ENCODE peak calls at places on chromosome 16, in ten cellular contexts. One of them, this sample, is unnamed.

GRCh38 chr16:87838643-87839541 is 30.4 kb downstream of the SLC7A5 start:
- DNase-seq in GM13976: no peak
- DNase-seq in HepG2: no peak
- DNase-seq in type B pancreatic cell: no peak
- DNase-seq in K562: no peak
- DNase-seq in AG09319: no peak
- DNase-seq in lower lobe of right lung: no peak
- DNase-seq in mucosa of descending colon: no peak
- DNase-seq in left ventricle myocardium inferior: no peak
- DNase-seq in AG09309: no peak
- DNase-seq in this sample: no peak

GRCh38 chr16:75420987-75421819 is 12.1 kb downstream of the CFDP1 start:
- DNase-seq in type B pancreatic cell: peak
- DNase-seq in GM13976: no peak
- DNase-seq in lower lobe of right lung: peak
- DNase-seq in HepG2: peak
- DNase-seq in AG09309: no peak
- DNase-seq in left ventricle myocardium inferior: peak
- DNase-seq in AG09319: no peak
- DNase-seq in mucosa of descending colon: peak
- DNase-seq in K562: peak
- DNase-seq in this sample: no peak

GRCh38 chr16:558298-559020 is 1.7 kb upstream of the PRR35 start:
- DNase-seq in left ventricle myocardium inferior: peak
- DNase-seq in lower lobe of right lung: no peak
- DNase-seq in type B pancreatic cell: no peak
- DNase-seq in AG09319: no peak
- DNase-seq in GM13976: peak
- DNase-seq in K562: no peak
- DNase-seq in mucosa of descending colon: no peak
- DNase-seq in HepG2: peak
- DNase-seq in AG09309: no peak
- DNase-seq in this sample: no peak

GRCh38 chr16:73418051-73418450 is 370.1 kb upstream of the ZFHX3 start:
- DNase-seq in lower lobe of right lung: no peak
- DNase-seq in left ventricle myocardium inferior: no peak
- DNase-seq in AG09309: no peak
- DNase-seq in type B pancreatic cell: no peak
- DNase-seq in mucosa of descending colon: no peak
- DNase-seq in HepG2: no peak
- DNase-seq in GM13976: no peak
- DNase-seq in K562: no peak
- DNase-seq in AG09319: no peak
- DNase-seq in this sample: no peak

GRCh38 chr16:21638573-21638975 is 13.8 kb downstream of the IGSF6 start:
- DNase-seq in left ventricle myocardium inferior: no peak
- DNase-seq in K562: no peak
- DNase-seq in mucosa of descending colon: no peak
- DNase-seq in AG09309: no peak
- DNase-seq in HepG2: peak
- DNase-seq in type B pancreatic cell: no peak
- DNase-seq in GM13976: peak
- DNase-seq in lower lobe of right lung: no peak
- DNase-seq in AG09319: no peak
- DNase-seq in this sample: no peak

GRCh38 chr16:54957403-54957802 is 26.7 kb downstream of the IRX5 start:
- DNase-seq in left ventricle myocardium inferior: no peak
- DNase-seq in lower lobe of right lung: no peak
- DNase-seq in K562: peak
- DNase-seq in GM13976: peak
- DNase-seq in AG09309: no peak
- DNase-seq in HepG2: peak
- DNase-seq in AG09319: no peak
- DNase-seq in type B pancreatic cell: no peak
- DNase-seq in mucosa of descending colon: peak
- DNase-seq in this sample: no peak

GRCh38 chr16:28974007-28974436 is 556 bp upstream of the SPNS1 start:
- DNase-seq in AG09309: peak
- DNase-seq in HepG2: peak
- DNase-seq in type B pancreatic cell: no peak
- DNase-seq in lower lobe of right lung: peak
- DNase-seq in left ventricle myocardium inferior: peak
- DNase-seq in mucosa of descending colon: peak
- DNase-seq in GM13976: no peak
- DNase-seq in AG09319: peak
- DNase-seq in K562: peak
- DNase-seq in this sample: no peak

GRCh38 chr16:81522141-81522701 is 77.6 kb downstream of the CMIP start:
- DNase-seq in type B pancreatic cell: no peak
- DNase-seq in AG09309: no peak
- DNase-seq in HepG2: no peak
- DNase-seq in lower lobe of right lung: peak
- DNase-seq in GM13976: no peak
- DNase-seq in mucosa of descending colon: no peak
- DNase-seq in left ventricle myocardium inferior: no peak
- DNase-seq in AG09319: no peak
- DNase-seq in K562: peak
- DNase-seq in this sample: peak

GRCh38 chr16:58755989-58756649 is 22.0 kb upstream of the GOT2 start:
- DNase-seq in AG09319: peak
- DNase-seq in type B pancreatic cell: no peak
- DNase-seq in K562: peak
- DNase-seq in GM13976: peak
- DNase-seq in lower lobe of right lung: peak
- DNase-seq in HepG2: peak
- DNase-seq in mucosa of descending colon: peak
- DNase-seq in AG09309: peak
- DNase-seq in left ventricle myocardium inferior: peak
- DNase-seq in this sample: no peak

GRCh38 chr16:4936991-4937781 is at the start of gene PPL:
- DNase-seq in lower lobe of right lung: peak
- DNase-seq in HepG2: peak
- DNase-seq in AG09309: no peak
- DNase-seq in AG09319: no peak
- DNase-seq in GM13976: peak
- DNase-seq in left ventricle myocardium inferior: peak
- DNase-seq in K562: peak
- DNase-seq in type B pancreatic cell: peak
- DNase-seq in mucosa of descending colon: peak
- DNase-seq in this sample: no peak

GRCh38 chr16:49856741-49857330 is 924 bp upstream of the ZNF423 start:
- DNase-seq in AG09309: peak
- DNase-seq in AG09319: peak
- DNase-seq in type B pancreatic cell: peak
- DNase-seq in HepG2: peak
- DNase-seq in lower lobe of right lung: peak
- DNase-seq in K562: peak
- DNase-seq in left ventricle myocardium inferior: peak
- DNase-seq in GM13976: peak
- DNase-seq in mucosa of descending colon: peak
- DNase-seq in this sample: no peak

GRCh38 chr16:49854227-49855203 is 1.4 kb downstream of the ZNF423 start:
- DNase-seq in K562: no peak
- DNase-seq in AG09319: no peak
- DNase-seq in mucosa of descending colon: peak
- DNase-seq in HepG2: no peak
- DNase-seq in lower lobe of right lung: no peak
- DNase-seq in AG09309: no peak
- DNase-seq in GM13976: no peak
- DNase-seq in type B pancreatic cell: no peak
- DNase-seq in left ventricle myocardium inferior: peak
- DNase-seq in this sample: no peak

GRCh38 chr16:49855280-49855821 is 561 bp downstream of the ZNF423 start:
- DNase-seq in GM13976: peak
- DNase-seq in K562: peak
- DNase-seq in left ventricle myocardium inferior: peak
- DNase-seq in AG09309: no peak
- DNase-seq in type B pancreatic cell: peak
- DNase-seq in lower lobe of right lung: peak
- DNase-seq in AG09319: peak
- DNase-seq in mucosa of descending colon: peak
- DNase-seq in HepG2: no peak
- DNase-seq in this sample: no peak

GRCh38 chr16:49857423-49858181 is 1.7 kb upstream of the ZNF423 start:
- DNase-seq in K562: peak
- DNase-seq in lower lobe of right lung: no peak
- DNase-seq in type B pancreatic cell: peak
- DNase-seq in AG09309: no peak
- DNase-seq in HepG2: peak
- DNase-seq in left ventricle myocardium inferior: peak
- DNase-seq in GM13976: peak
- DNase-seq in mucosa of descending colon: peak
- DNase-seq in AG09319: no peak
- DNase-seq in this sample: no peak

DNA sequence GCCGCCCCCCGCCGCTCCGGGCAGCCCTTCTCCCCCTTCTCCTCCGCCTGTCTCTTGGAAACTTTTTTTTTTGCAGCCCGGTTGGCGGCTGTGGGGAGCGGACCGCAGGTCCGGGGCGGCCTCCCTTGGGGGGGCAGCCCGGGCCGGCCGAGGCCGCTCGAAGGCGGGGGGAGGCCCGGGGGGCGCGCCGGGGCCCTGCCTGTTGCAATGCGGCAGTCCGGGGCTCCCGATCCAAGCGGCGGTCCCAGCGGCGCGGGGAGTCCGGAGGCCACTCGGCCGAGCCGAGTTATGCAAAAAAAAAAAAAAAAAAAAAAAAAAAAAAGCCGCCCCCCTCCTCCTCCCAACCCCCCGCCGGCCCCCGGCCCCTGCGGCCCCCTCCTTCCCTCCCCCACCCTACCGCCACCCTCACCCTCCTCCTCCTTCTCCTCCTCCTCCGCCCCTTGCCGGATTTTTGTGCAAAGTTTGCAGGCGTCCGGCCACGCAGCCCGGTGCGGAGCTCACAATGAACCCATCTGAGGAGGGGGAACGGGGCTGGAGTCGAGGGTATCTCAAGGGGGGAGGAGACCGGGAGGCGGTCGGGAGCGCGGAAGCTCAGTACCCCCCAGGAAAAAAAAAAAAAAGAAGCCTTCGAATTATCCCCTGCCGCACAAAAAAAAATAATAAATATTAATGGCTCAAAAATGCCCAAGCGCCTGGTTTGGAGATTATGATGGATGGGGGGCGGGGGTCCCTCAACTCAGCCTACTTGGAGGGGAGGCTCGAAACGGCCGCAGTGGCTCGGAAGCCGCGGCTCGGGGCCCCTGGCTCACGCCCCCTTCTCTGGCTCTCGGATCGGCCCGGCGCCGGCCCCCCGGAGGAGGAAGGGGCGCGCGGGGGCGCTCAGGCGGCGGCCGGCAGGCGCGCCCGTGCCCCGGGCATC is at the start of gene ZNF423:
- DNase-seq in AG09309: no peak
- DNase-seq in K562: no peak
- DNase-seq in lower lobe of right lung: no peak
- DNase-seq in GM13976: no peak
- DNase-seq in left ventricle myocardium inferior: no peak
- DNase-seq in type B pancreatic cell: no peak
- DNase-seq in AG09319: no peak
- DNase-seq in mucosa of descending colon: peak
- DNase-seq in HepG2: no peak
- DNase-seq in this sample: no peak
- TF ChIP-seq CTCF in AG09309: no peak
- TF ChIP-seq CTCF in K562: no peak
- TF ChIP-seq CTCF in lower lobe of right lung: no peak
- TF ChIP-seq CTCF in GM13976: no peak
- TF ChIP-seq CTCF in left ventricle myocardium inferior: no peak
- TF ChIP-seq CTCF in type B pancreatic cell: no peak
- TF ChIP-seq CTCF in AG09319: no peak
- TF ChIP-seq CTCF in mucosa of descending colon: no peak
- TF ChIP-seq CTCF in HepG2: no peak
- TF ChIP-seq CTCF in this sample: no peak

DNA sequence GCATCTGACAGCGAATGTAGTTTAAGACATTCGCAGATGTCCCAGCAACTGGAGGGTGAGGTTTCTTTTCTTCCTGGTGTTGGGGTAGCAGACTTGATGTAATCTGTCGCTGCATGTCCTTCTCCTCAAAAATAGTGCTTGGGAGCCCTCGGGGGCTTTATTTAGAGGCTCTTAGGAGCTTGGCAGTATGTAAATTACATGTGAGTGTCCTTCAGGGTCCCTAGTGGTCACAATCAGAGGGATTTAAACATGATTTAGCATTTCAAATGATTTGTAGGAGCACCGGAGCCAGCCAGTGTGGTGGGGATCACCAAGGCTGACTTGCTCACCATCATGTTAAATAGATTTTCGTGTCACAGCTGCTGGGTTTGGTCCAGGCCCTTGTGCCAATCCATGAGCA is 8.8 kb upstream of the SALL1 start:
- DNase-seq in HepG2: no peak
- DNase-seq in lower lobe of right lung: no peak
- DNase-seq in K562: no peak
- DNase-seq in AG09309: no peak
- DNase-seq in mucosa of descending colon: no peak
- DNase-seq in left ventricle myocardium inferior: no peak
- DNase-seq in type B pancreatic cell: no peak
- DNase-seq in GM13976: no peak
- DNase-seq in AG09319: no peak
- DNase-seq in this sample: no peak
- TF ChIP-seq CTCF in HepG2: no peak
- TF ChIP-seq CTCF in lower lobe of right lung: no peak
- TF ChIP-seq CTCF in K562: no peak
- TF ChIP-seq CTCF in AG09309: no peak
- TF ChIP-seq CTCF in mucosa of descending colon: no peak
- TF ChIP-seq CTCF in left ventricle myocardium inferior: no peak
- TF ChIP-seq CTCF in type B pancreatic cell: peak
- TF ChIP-seq CTCF in GM13976: no peak
- TF ChIP-seq CTCF in AG09319: no peak
- TF ChIP-seq CTCF in this sample: no peak

DNA sequence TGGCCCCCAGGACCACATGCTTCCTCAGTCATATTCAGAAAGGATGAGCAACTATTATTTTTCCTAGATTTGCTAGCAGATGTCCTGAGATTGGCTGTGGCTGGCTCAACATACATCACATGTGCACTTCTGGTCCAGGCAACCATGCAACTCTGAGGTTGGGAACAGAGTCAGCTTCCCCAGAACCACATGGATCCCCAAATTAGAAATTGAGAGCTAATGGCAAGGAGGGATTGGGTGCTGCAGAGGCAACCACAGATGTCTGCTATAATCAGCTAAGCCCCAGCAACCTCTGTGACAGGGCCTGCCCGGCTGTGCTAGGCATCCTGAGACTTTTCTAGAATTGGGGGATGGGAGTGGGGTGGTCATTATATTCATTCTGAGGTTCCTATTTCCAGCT is 33.8 kb upstream of the CLEC18A start:
- DNase-seq in left ventricle myocardium inferior: no peak
- DNase-seq in AG09309: no peak
- DNase-seq in GM13976: no peak
- DNase-seq in AG09319: no peak
- DNase-seq in HepG2: no peak
- DNase-seq in lower lobe of right lung: no peak
- DNase-seq in type B pancreatic cell: no peak
- DNase-seq in mucosa of descending colon: no peak
- DNase-seq in K562: no peak
- DNase-seq in this sample: no peak
- TF ChIP-seq CTCF in left ventricle myocardium inferior: no peak
- TF ChIP-seq CTCF in AG09309: no peak
- TF ChIP-seq CTCF in GM13976: no peak
- TF ChIP-seq CTCF in AG09319: no peak
- TF ChIP-seq CTCF in HepG2: no peak
- TF ChIP-seq CTCF in lower lobe of right lung: no peak
- TF ChIP-seq CTCF in type B pancreatic cell: no peak
- TF ChIP-seq CTCF in mucosa of descending colon: no peak
- TF ChIP-seq CTCF in K562: no peak
- TF ChIP-seq CTCF in this sample: no peak

GRCh38 chr16:85284138-85284897 is 172.0 kb upstream of the CIBAR2 start:
- DNase-seq in mucosa of descending colon: no peak
- DNase-seq in left ventricle myocardium inferior: no peak
- DNase-seq in K562: no peak
- DNase-seq in AG09309: no peak
- DNase-seq in type B pancreatic cell: no peak
- DNase-seq in GM13976: no peak
- DNase-seq in lower lobe of right lung: no peak
- DNase-seq in AG09319: no peak
- DNase-seq in HepG2: no peak
- DNase-seq in this sample: no peak
- TF ChIP-seq CTCF in mucosa of descending colon: no peak
- TF ChIP-seq CTCF in left ventricle myocardium inferior: no peak
- TF ChIP-seq CTCF in K562: no peak
- TF ChIP-seq CTCF in AG09309: no peak
- TF ChIP-seq CTCF in type B pancreatic cell: no peak
- TF ChIP-seq CTCF in GM13976: no peak
- TF ChIP-seq CTCF in lower lobe of right lung: no peak
- TF ChIP-seq CTCF in AG09319: no peak
- TF ChIP-seq CTCF in HepG2: no peak
- TF ChIP-seq CTCF in this sample: no peak